ENCODE peak calls at places on chromosomes 5 and 9, in six cellular contexts. P, O, I, Z, J and S are unnamed samples.

GRCh38 chr5:14143843-14144585 is 872 bp downstream of the TRIO start:
- DNase-seq in Z (peak; percentile 79), J (no peak), O (peak; percentile 29), I (peak; percentile 48), P (no peak), S (peak; percentile 45)

GRCh38 chr9:80755586-80755985 is 933.8 kb downstream of the TLE1 start:
- DNase-seq in J (no peak), P (no peak), I (no peak), Z (no peak), O (no peak), S (no peak)

GRCh38 chr9:124491049-124491975 is 15.9 kb downstream of the NR5A1 start:
- DNase-seq in Z (no peak), J (no peak), I (no peak), P (no peak), O (no peak), S (no peak)

GRCh38 chr9:99606955-99607354 is 214.7 kb upstream of the NR4A3 start:
- DNase-seq in P (no peak), J (no peak), O (no peak), Z (no peak), I (no peak), S (no peak)

GRCh38 chr5:45334939-45335338 is 361.2 kb downstream of the HCN1 start:
- DNase-seq in I (no peak), P (no peak), O (no peak), Z (no peak), J (no peak), S (no peak)

GRCh38 chr5:143244990-143245389 is 158.5 kb downstream of the NR3C1 start:
- DNase-seq in I (no peak), J (peak; percentile 60), P (no peak), O (no peak), Z (no peak), S (no peak)

GRCh38 chr5:7745882-7746735 is 104.8 kb downstream of the CFAP90 start:
- DNase-seq in O (peak; percentile 56), J (peak; percentile 50), P (peak; percentile 48), I (peak; percentile 23), Z (no peak), S (peak; percentile 79)

GRCh38 chr5:178781936-178782335 is 51.5 kb upstream of the ZNF354A start:
- DNase-seq in Z (no peak), O (no peak), J (no peak), I (no peak), P (no peak), S (no peak)

GRCh38 chr5:132462856-132463745 is 27.5 kb downstream of the IRF1 start:
- DNase-seq in J (no peak), P (no peak), Z (no peak), O (no peak), I (no peak), S (no peak)

GRCh38 chr9:95091971-95092320 is 225.6 kb downstream of the FANCC start:
- DNase-seq in P (no peak), Z (no peak), I (no peak), O (no peak), J (peak; percentile 85), S (no peak)

GRCh38 chr9:130171226-130172148 is 717 bp upstream of the NCS1 start:
- DNase-seq in J (no peak), Z (no peak), P (no peak), O (no peak), I (no peak), S (peak; percentile 58)